ENCODE peak calls at places on chromosomes 1 and 21, in ten cellular contexts. I, Q, K, S, L, X, Y, E, A and P are unnamed samples. For H3K36me3, the result is how much of the 10 kb centered on the place peaks cover.

GRCh38 chr1:29849038-29849750 is 612.9 kb downstream of the PTPRU start:
- DNase-seq in I (no peak), Q (peak), K (peak), S (no peak), L (peak), X (peak), Y (peak), E (peak), A (no peak), P (peak)

GRCh38 chr1:65724151-65724550 is 68.5 kb upstream of the PDE4B start:
- DNase-seq in I (no peak), Q (no peak), K (no peak), S (no peak), L (no peak), X (no peak), Y (no peak), E (no peak), A (no peak), P (no peak)

GRCh38 chr1:244653439-244654283 is 735 bp downstream of the DESI2 start:
- DNase-seq in I (no peak), Q (peak), K (no peak), S (no peak), L (peak), X (peak), Y (peak), E (peak), A (no peak), P (no peak)

GRCh38 chr1:205714190-205714905 is 34.0 kb upstream of the SLC45A3 start:
- DNase-seq in I (no peak), Q (peak), K (no peak), S (no peak), L (no peak), X (no peak), Y (peak), E (no peak), A (peak), P (no peak)

GRCh38 chr1:83999316-83999819 is 436 bp upstream of the TTLL7 start:
- DNase-seq in I (peak), Q (peak), K (peak), S (peak), L (peak), X (no peak), Y (peak), E (peak), A (peak), P (peak)

GRCh38 chr1:16717174-16718108 is 22.9 kb upstream of the RNU1-4 start:
- DNase-seq in I (no peak), Q (no peak), K (peak), S (no peak), L (no peak), X (no peak), Y (no peak), E (peak), A (no peak), P (peak)

GRCh38 chr1:43711049-43711448 is 3.7 kb downstream of the ST3GAL3 start:
- DNase-seq in I (no peak), Q (peak), K (no peak), S (no peak), L (no peak), X (no peak), Y (peak), E (no peak), A (no peak), P (no peak)

GRCh38 chr21:45388611-45389296 is 16.2 kb upstream of the COL18A1 start:
- DNase-seq in I (no peak), Q (no peak), K (peak), S (no peak), L (no peak), X (no peak), Y (no peak), E (no peak), A (no peak), P (no peak)

GRCh38 chr1:168637350-168637991 is 61.1 kb downstream of the XCL1 start:
- DNase-seq in I (no peak), Q (peak), K (no peak), S (peak), L (no peak), X (peak), Y (peak), E (peak), A (no peak), P (no peak)

GRCh38 chr21:44989538-44989888 is 49.7 kb downstream of the SLX9 start:
- DNase-seq in I (no peak), Q (no peak), K (no peak), S (no peak), L (no peak), X (no peak), Y (no peak), E (no peak), A (no peak), P (no peak)

GRCh38 chr1:240672132-240672811 is 60.3 kb upstream of the GREM2 start:
- DNase-seq in I (no peak), Q (peak), K (no peak), S (no peak), L (no peak), X (no peak), Y (no peak), E (no peak), A (no peak), P (no peak)

GRCh38 chr21:46457801-46458314 is 833 bp upstream of the DIP2A start:
- DNase-seq in I (no peak), Q (peak), K (peak), S (peak), L (no peak), X (no peak), Y (peak), E (no peak), A (peak), P (peak)

GRCh38 chr1:115325876-115326275 is 12.2 kb downstream of the NGF start:
- DNase-seq in I (no peak), Q (peak), K (no peak), S (no peak), L (no peak), X (no peak), Y (no peak), E (no peak), A (no peak), P (no peak)

GRCh38 chr1:112872551-112872962 is 83.4 kb downstream of the SLC16A1 start:
- DNase-seq in I (no peak), Q (peak), K (no peak), S (no peak), L (no peak), X (no peak), Y (no peak), E (peak), A (no peak), P (no peak)

GRCh38 chr1:89911186-89911976 is 83.5 kb upstream of the ZNF326 start:
- DNase-seq in I (no peak), Q (peak), K (no peak), S (no peak), L (no peak), X (no peak), Y (no peak), E (peak), A (no peak), P (no peak)

GRCh38 chr1:238336531-238336930 is 445.8 kb upstream of the ZP4 start:
- DNase-seq in I (no peak), Q (no peak), K (no peak), S (no peak), L (no peak), X (no peak), Y (no peak), E (no peak), A (no peak), P (no peak)

GRCh38 chr1:180182721-180183311 is 28.1 kb downstream of the QSOX1 start:
- DNase-seq in I (no peak), Q (no peak), K (no peak), S (no peak), L (no peak), X (no peak), Y (no peak), E (no peak), A (no peak), P (no peak)

GRCh38 chr1:180183426-180183825 is 28.8 kb downstream of the QSOX1 start:
- DNase-seq in I (no peak), Q (no peak), K (no peak), S (no peak), L (no peak), X (no peak), Y (no peak), E (no peak), A (no peak), P (no peak)

GRCh38 chr1:180179162-180179957 is 24.7 kb downstream of the QSOX1 start:
- DNase-seq in I (no peak), Q (no peak), K (no peak), S (no peak), L (no peak), X (no peak), Y (no peak), E (no peak), A (no peak), P (no peak)

GRCh38 chr1:180181996-180182675 is 27.5 kb downstream of the QSOX1 start:
- DNase-seq in I (no peak), Q (no peak), K (no peak), S (no peak), L (no peak), X (no peak), Y (no peak), E (no peak), A (no peak), P (no peak)

DNA sequence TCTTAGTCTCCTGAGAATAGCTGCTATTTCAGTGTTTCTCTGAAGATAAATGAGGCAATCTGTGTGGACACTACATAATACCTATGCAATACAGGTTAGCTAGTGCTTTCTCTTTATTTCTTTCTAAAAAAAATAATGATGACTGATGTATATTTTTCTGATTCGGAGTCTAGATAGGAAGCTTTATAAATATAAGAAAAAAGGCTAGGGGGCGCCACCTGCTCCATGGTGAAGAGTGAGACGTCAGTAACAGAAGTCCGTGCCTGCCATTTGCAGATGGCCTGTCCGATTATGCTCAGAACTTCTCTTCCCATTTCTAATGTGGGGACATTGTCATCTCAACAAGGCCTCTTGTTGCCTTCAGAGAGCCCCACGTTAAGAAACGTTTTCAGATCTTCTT is 26.4 kb downstream of the QSOX1 start:
- DNase-seq in I (no peak), Q (peak), K (no peak), S (no peak), L (peak), X (no peak), Y (peak), E (peak), A (no peak), P (no peak)
- H3K36me3 ChIP-seq in I (under half), Q (half or more), K (under half), S (under half), L (under half), X (under half), Y (under half), E (under half), A (under half), P (half or more)

GRCh38 chr1:47313915-47314664 is at the start of gene STIL:
- DNase-seq in I (peak), Q (peak), K (peak), S (peak), L (peak), X (peak), Y (peak), E (peak), A (peak), P (peak)
- H3K36me3 ChIP-seq in I (under half), Q (under half), K (under half), S (under half), L (under half), X (under half), Y (under half), E (under half), A (under half), P (under half)

DNA sequence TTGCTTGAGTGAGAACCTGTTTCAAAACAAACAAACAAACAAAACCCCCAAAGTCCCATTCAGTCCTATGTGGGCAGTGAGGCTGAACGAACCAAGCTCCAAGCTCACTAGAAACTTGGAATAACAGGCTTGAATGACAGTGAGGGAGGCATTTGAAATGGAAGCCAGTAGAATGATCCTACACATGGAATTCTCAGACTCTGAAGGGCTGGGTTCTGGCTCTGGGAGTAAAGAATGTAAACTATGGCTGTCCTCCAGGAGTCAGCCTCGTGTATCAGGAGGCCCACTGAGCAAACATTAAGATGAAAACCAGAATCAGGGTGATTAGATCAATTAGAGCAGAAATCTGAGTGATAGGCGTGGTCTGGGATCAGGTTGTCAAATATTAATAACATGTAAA is 14.9 kb downstream of the PCP4L1 start:
- DNase-seq in I (no peak), Q (no peak), K (no peak), S (no peak), L (no peak), X (no peak), Y (peak), E (no peak), A (no peak), P (no peak)
- H3K36me3 ChIP-seq in I (under half), Q (under half), K (under half), S (under half), L (under half), X (under half), Y (under half), E (under half), A (under half), P (under half)

GRCh38 chr1:202733251-202733650 is 23.0 kb upstream of the SYT2 start:
- DNase-seq in I (no peak), Q (no peak), K (no peak), S (no peak), L (no peak), X (no peak), Y (no peak), E (no peak), A (no peak), P (no peak)
- H3K36me3 ChIP-seq in I (under half), Q (under half), K (half or more), S (half or more), L (under half), X (half or more), Y (half or more), E (half or more), A (under half), P (half or more)

GRCh38 chr1:51963592-51964308 is 26.8 kb downstream of the RAB3B start:
- DNase-seq in I (no peak), Q (no peak), K (no peak), S (no peak), L (no peak), X (no peak), Y (no peak), E (no peak), A (no peak), P (no peak)

GRCh38 chr1:51966559-51966958 is 23.9 kb downstream of the RAB3B start:
- DNase-seq in I (no peak), Q (no peak), K (no peak), S (no peak), L (no peak), X (no peak), Y (no peak), E (no peak), A (no peak), P (no peak)

GRCh38 chr1:51964309-51964696 is 26.2 kb downstream of the RAB3B start:
- DNase-seq in I (no peak), Q (no peak), K (no peak), S (no peak), L (no peak), X (no peak), Y (no peak), E (no peak), A (no peak), P (no peak)

GRCh38 chr1:51969038-51969705 is 21.3 kb downstream of the RAB3B start:
- DNase-seq in I (no peak), Q (peak), K (no peak), S (no peak), L (no peak), X (no peak), Y (peak), E (no peak), A (no peak), P (no peak)

GRCh38 chr1:51968632-51969031 is 21.9 kb downstream of the RAB3B start:
- DNase-seq in I (no peak), Q (no peak), K (no peak), S (no peak), L (no peak), X (no peak), Y (no peak), E (no peak), A (no peak), P (no peak)
- H3K36me3 ChIP-seq in I (under half), Q (under half), K (under half), S (under half), L (under half), X (under half), Y (under half), E (under half), A (under half), P (under half)

DNA sequence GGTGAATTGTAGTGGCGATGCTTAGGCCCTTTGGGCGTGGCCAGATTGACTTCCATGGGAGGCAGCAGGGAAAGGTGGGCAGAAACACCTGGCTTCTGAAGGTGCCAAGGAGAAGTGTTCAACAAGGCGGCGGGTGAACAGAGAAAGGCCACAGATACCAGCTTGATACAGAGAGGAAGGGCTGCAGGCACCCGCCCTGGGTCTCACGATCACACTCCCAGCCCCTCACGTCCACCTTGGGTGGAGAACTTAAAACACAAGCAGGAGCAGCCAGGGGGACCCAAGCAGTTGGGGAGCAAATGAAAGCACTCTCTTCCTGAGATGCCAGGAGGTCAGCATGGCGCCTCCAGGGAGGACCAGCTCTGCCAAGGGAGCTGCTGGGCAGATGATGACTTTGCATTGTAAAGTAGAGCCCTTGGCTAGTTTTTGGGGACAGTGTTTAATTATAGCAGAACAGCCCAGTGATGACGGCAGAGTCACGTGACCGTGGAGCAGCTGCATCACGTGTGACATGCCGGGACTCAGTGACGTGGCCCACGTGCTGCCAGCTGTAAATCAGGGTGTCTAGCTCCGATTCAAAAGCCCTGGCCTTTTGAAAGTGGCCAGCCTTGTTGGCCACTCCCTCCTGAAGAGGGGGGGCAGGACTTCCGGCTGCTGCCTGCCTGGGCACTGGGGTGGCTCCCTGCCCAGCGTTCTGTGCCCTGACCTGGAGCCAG is 19.0 kb downstream of the SLC37A1 start:
- DNase-seq in I (peak), Q (no peak), K (peak), S (no peak), L (peak), X (no peak), Y (no peak), E (no peak), A (no peak), P (peak)
- H3K36me3 ChIP-seq in I (under half), Q (half or more), K (under half), S (under half), L (under half), X (under half), Y (under half), E (under half), A (under half), P (under half)

GRCh38 chr1:117092594-117092993 is 29.0 kb downstream of the TRIM45 start:
- DNase-seq in I (no peak), Q (no peak), K (no peak), S (no peak), L (no peak), X (no peak), Y (peak), E (no peak), A (no peak), P (no peak)

GRCh38 chr1:117095237-117095636 is 26.3 kb downstream of the TRIM45 start:
- DNase-seq in I (no peak), Q (no peak), K (no peak), S (no peak), L (no peak), X (no peak), Y (peak), E (no peak), A (no peak), P (no peak)

GRCh38 chr1:117096871-117097842 is 24.4 kb downstream of the TRIM45 start:
- DNase-seq in I (no peak), Q (peak), K (no peak), S (no peak), L (no peak), X (no peak), Y (peak), E (no peak), A (no peak), P (no peak)

GRCh38 chr1:117093091-117093534 is 28.4 kb downstream of the TRIM45 start:
- DNase-seq in I (no peak), Q (peak), K (peak), S (no peak), L (peak), X (peak), Y (peak), E (peak), A (no peak), P (peak)

GRCh38 chr1:117093870-117094621 is 27.5 kb downstream of the TRIM45 start:
- DNase-seq in I (no peak), Q (peak), K (peak), S (peak), L (no peak), X (no peak), Y (peak), E (peak), A (no peak), P (no peak)
- H3K36me3 ChIP-seq in I (under half), Q (under half), K (under half), S (under half), L (under half), X (half or more), Y (under half), E (under half), A (under half), P (half or more)